ENCODE peak calls at places on chromosomes 16 and 17, in five cellular contexts. One of them, this sample, is unnamed. For H3K4me1, the result is how much of the 10 kb centered on the place peaks cover.

GRCh38 chr16:77302249-77302648 is 103.0 kb downstream of the SYCE1L start:
- DNase-seq in heart left ventricle: no peak
- DNase-seq in small intestine: no peak
- DNase-seq in mesendoderm: no peak
- DNase-seq in stomach: no peak
- DNase-seq in this sample: no peak

GRCh38 chr17:78898075-78898836 is 4.7 kb downstream of the CEP295NL start:
- DNase-seq in heart left ventricle: no peak
- DNase-seq in small intestine: no peak
- DNase-seq in mesendoderm: no peak
- DNase-seq in stomach: no peak
- DNase-seq in this sample: no peak

GRCh38 chr17:34024303-34025178 is 230.5 kb upstream of the CCL2 start:
- DNase-seq in heart left ventricle: no peak
- DNase-seq in small intestine: no peak
- DNase-seq in mesendoderm: peak
- DNase-seq in stomach: no peak
- DNase-seq in this sample: no peak

GRCh38 chr16:67423634-67424575 is 7.0 kb upstream of the HSD11B2 start:
- DNase-seq in heart left ventricle: no peak
- DNase-seq in small intestine: no peak
- DNase-seq in mesendoderm: no peak
- DNase-seq in stomach: no peak
- DNase-seq in this sample: no peak

GRCh38 chr17:56262854-56263253 is 109.6 kb downstream of the ANKFN1 start:
- DNase-seq in heart left ventricle: no peak
- DNase-seq in small intestine: no peak
- DNase-seq in mesendoderm: no peak
- DNase-seq in stomach: peak
- DNase-seq in this sample: no peak

GRCh38 chr17:14427914-14428639 is 127.2 kb downstream of the HS3ST3B1 start:
- DNase-seq in heart left ventricle: no peak
- DNase-seq in small intestine: peak
- DNase-seq in mesendoderm: no peak
- DNase-seq in stomach: no peak
- DNase-seq in this sample: no peak

GRCh38 chr16:46822270-46822669 is 8.7 kb downstream of the C16orf87 start:
- DNase-seq in heart left ventricle: no peak
- DNase-seq in small intestine: no peak
- DNase-seq in mesendoderm: no peak
- DNase-seq in stomach: no peak
- DNase-seq in this sample: no peak

GRCh38 chr17:48791128-48792032 is 25.6 kb downstream of the TTLL6 start:
- DNase-seq in heart left ventricle: peak
- DNase-seq in small intestine: peak
- DNase-seq in mesendoderm: peak
- DNase-seq in stomach: peak
- DNase-seq in this sample: peak

GRCh38 chr16:9840761-9841665 is 341.2 kb downstream of the GRIN2A start:
- DNase-seq in heart left ventricle: no peak
- DNase-seq in small intestine: no peak
- DNase-seq in mesendoderm: peak
- DNase-seq in stomach: no peak
- DNase-seq in this sample: no peak

GRCh38 chr17:41639492-41640473 is 15.4 kb upstream of the KRT17 start:
- DNase-seq in heart left ventricle: no peak
- DNase-seq in small intestine: no peak
- DNase-seq in mesendoderm: no peak
- DNase-seq in stomach: no peak
- DNase-seq in this sample: no peak

GRCh38 chr17:80146121-80147034 is 550 bp downstream of the EIF4A3 start:
- DNase-seq in heart left ventricle: peak
- DNase-seq in small intestine: peak
- DNase-seq in mesendoderm: peak
- DNase-seq in stomach: no peak
- DNase-seq in this sample: peak

GRCh38 chr16:28326881-28327610 is 34.7 kb downstream of the SBK1 start:
- DNase-seq in heart left ventricle: no peak
- DNase-seq in small intestine: peak
- DNase-seq in mesendoderm: peak
- DNase-seq in stomach: peak
- DNase-seq in this sample: no peak

GRCh38 chr17:83193336-83194188 is 114.2 kb downstream of the METRNL start:
- DNase-seq in heart left ventricle: no peak
- DNase-seq in small intestine: no peak
- DNase-seq in mesendoderm: no peak
- DNase-seq in stomach: peak
- DNase-seq in this sample: peak

GRCh38 chr17:19357351-19358140 is 5.0 kb downstream of the B9D1 start:
- DNase-seq in heart left ventricle: peak
- DNase-seq in small intestine: peak
- DNase-seq in mesendoderm: no peak
- DNase-seq in stomach: no peak
- DNase-seq in this sample: no peak

GRCh38 chr16:51487880-51488279 is 336.8 kb upstream of the SALL1 start:
- DNase-seq in heart left ventricle: no peak
- DNase-seq in small intestine: no peak
- DNase-seq in mesendoderm: no peak
- DNase-seq in stomach: no peak
- DNase-seq in this sample: no peak

GRCh38 chr17:43442711-43443110 is 41.1 kb upstream of the DHX8 start:
- DNase-seq in heart left ventricle: no peak
- DNase-seq in small intestine: no peak
- DNase-seq in mesendoderm: no peak
- DNase-seq in stomach: no peak
- DNase-seq in this sample: no peak

GRCh38 chr16:64522548-64522947 is 599.3 kb downstream of the CDH11 start:
- DNase-seq in heart left ventricle: no peak
- DNase-seq in small intestine: no peak
- DNase-seq in mesendoderm: no peak
- DNase-seq in stomach: no peak
- DNase-seq in this sample: no peak

GRCh38 chr16:54432481-54433229 is 146.1 kb upstream of the IRX3 start:
- DNase-seq in heart left ventricle: no peak
- DNase-seq in small intestine: no peak
- DNase-seq in mesendoderm: no peak
- DNase-seq in stomach: no peak
- DNase-seq in this sample: peak

GRCh38 chr16:88914750-88915368 is 48.4 kb upstream of the PABPN1L start:
- DNase-seq in heart left ventricle: peak
- DNase-seq in small intestine: no peak
- DNase-seq in mesendoderm: no peak
- DNase-seq in stomach: no peak
- DNase-seq in this sample: no peak

GRCh38 chr16:84893467-84893848 is 73.7 kb downstream of the CRISPLD2 start:
- DNase-seq in heart left ventricle: no peak
- DNase-seq in small intestine: no peak
- DNase-seq in mesendoderm: no peak
- DNase-seq in stomach: no peak
- DNase-seq in this sample: no peak

GRCh38 chr17:38604479-38605229 is 1.1 kb downstream of the SRCIN1 start:
- DNase-seq in heart left ventricle: no peak
- DNase-seq in small intestine: no peak
- DNase-seq in mesendoderm: peak
- DNase-seq in stomach: no peak
- DNase-seq in this sample: peak

GRCh38 chr17:17729620-17730249 is 48.5 kb downstream of the RAI1 start:
- DNase-seq in heart left ventricle: no peak
- DNase-seq in small intestine: peak
- DNase-seq in mesendoderm: peak
- DNase-seq in stomach: peak
- DNase-seq in this sample: no peak

GRCh38 chr16:11005611-11005975 is 61.2 kb downstream of the CLEC16A start:
- DNase-seq in heart left ventricle: no peak
- DNase-seq in small intestine: no peak
- DNase-seq in mesendoderm: no peak
- DNase-seq in stomach: no peak
- DNase-seq in this sample: no peak

DNA sequence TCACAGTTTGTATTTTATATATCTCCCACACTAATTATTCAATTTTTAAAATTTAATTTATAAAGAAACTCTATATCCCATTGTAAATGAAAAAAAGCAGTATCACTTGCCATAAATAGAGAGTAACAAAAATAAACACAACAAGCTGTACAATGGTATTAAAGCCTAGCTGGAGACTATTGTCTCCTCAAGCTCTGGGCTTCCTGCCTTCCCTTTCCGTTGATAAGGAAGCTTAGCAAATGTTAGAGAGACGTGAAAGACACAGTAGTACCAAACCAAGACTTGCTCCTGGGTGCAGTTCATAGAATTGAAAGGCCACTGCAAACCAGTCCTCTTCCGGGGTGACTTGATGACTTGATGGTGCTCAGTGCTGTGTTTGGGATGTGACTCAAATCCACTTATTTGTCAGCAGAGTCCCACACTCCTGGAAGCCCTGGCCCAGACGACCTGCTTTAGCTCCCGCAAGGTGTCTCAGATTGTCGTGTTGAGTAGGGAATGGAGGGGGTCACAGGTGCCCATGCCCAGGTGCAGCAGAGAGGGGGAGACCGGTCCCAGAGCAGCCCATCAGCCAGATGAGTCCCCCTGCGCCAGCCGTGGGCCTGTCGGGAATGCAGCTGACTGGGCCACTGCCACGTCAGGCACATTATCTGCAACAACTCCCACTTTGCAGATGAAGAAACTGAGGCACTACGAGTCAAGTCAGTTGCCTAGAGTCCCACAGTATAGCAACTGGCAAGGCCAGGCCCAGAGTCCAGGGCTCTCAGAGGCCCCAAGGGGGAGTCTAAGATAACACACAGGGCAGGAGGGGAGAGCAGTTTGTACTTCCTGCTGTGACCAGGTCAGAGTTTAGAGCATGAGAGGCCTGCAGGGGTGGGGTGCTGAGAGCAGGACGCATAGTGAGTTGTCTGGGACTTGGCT is 40.5 kb downstream of the PSME3IP1 start:
- DNase-seq in heart left ventricle: no peak
- DNase-seq in small intestine: no peak
- DNase-seq in mesendoderm: no peak
- DNase-seq in stomach: no peak
- DNase-seq in this sample: no peak
- H3K27ac ChIP-seq in heart left ventricle: peak
- H3K27ac ChIP-seq in small intestine: no peak
- H3K27ac ChIP-seq in mesendoderm: no peak
- H3K27ac ChIP-seq in stomach: no peak
- H3K27ac ChIP-seq in this sample: no peak

DNA sequence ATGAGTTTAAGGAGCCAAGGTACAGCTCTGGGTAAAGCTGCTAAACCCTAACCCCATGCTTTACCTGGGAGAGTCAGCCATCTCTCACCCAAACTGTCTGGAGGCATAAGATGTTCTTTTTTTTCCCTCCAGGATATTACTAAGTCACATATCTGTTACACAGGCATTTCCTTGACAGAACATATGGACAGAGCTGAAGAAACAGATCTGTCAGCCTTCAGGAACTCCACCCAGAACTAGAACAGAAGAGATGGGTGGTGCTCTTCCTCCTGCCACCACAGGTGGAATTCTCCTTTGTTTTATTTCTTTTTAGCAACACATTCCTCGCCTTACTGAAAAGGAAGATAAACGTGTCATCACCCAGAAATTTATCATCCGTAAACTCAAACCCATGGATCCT is 8.7 kb downstream of the MYCBPAP start:
- DNase-seq in heart left ventricle: no peak
- DNase-seq in small intestine: no peak
- DNase-seq in mesendoderm: no peak
- DNase-seq in stomach: no peak
- DNase-seq in this sample: no peak
- H3K4me1 ChIP-seq in heart left ventricle: under half
- H3K4me1 ChIP-seq in small intestine: under half
- H3K4me1 ChIP-seq in mesendoderm: under half
- H3K4me1 ChIP-seq in stomach: under half
- H3K4me1 ChIP-seq in this sample: under half

DNA sequence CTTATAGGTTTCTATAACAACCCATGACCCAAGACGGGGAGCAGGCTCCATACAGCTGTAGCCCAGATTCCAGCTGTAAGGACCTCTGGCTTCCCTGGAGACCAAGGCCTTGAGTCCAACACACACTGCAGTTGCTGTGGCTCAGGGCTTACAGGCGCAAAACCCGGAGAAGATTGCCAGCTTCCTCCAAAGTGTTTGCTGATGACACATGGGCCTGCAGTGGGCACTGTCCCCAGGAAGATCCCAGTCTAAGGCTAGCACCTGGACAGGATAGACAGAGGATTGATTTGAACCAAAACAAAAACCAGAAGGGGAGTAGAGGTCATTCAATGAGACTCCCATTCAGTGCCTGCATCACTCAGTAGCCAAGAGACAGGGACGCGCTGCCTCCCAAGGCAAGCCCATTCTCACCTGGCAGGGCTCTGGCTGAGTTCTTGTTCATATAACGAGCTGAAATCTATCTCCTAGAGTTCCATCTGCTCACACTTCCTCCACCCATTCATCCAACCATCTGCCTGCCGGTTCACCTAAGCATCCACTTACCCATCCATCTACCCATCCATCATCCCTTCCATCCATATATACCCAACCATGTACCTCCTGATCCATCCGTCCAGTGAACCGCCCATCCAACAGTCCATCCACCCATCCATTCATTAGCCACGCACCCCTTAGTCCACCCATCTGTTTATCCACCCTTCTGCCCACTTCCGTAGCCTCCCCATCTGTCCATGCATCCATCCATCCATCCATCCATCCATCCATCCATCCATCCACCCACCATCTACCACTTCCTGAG is 10.2 kb downstream of the RAB11FIP4 start:
- DNase-seq in heart left ventricle: no peak
- DNase-seq in small intestine: no peak
- DNase-seq in mesendoderm: no peak
- DNase-seq in stomach: no peak
- DNase-seq in this sample: no peak
- H3K27ac ChIP-seq in heart left ventricle: no peak
- H3K27ac ChIP-seq in small intestine: no peak
- H3K27ac ChIP-seq in mesendoderm: no peak
- H3K27ac ChIP-seq in stomach: no peak
- H3K27ac ChIP-seq in this sample: no peak

GRCh38 chr16:87851141-87851587 is 18.1 kb downstream of the SLC7A5 start:
- DNase-seq in heart left ventricle: no peak
- DNase-seq in small intestine: no peak
- DNase-seq in mesendoderm: peak
- DNase-seq in stomach: no peak
- DNase-seq in this sample: peak
- H3K4me1 ChIP-seq in heart left ventricle: under half
- H3K4me1 ChIP-seq in small intestine: under half
- H3K4me1 ChIP-seq in mesendoderm: under half
- H3K4me1 ChIP-seq in stomach: half or more
- H3K4me1 ChIP-seq in this sample: under half

GRCh38 chr17:75176625-75177024 is 6.1 kb downstream of the SUMO2 start:
- DNase-seq in heart left ventricle: no peak
- DNase-seq in small intestine: no peak
- DNase-seq in mesendoderm: no peak
- DNase-seq in stomach: no peak
- DNase-seq in this sample: no peak
- H3K27ac ChIP-seq in heart left ventricle: no peak
- H3K27ac ChIP-seq in small intestine: no peak
- H3K27ac ChIP-seq in mesendoderm: no peak
- H3K27ac ChIP-seq in stomach: no peak
- H3K27ac ChIP-seq in this sample: no peak

GRCh38 chr16:50166511-50167500 is 13.7 kb downstream of the TENT4B start:
- DNase-seq in heart left ventricle: no peak
- DNase-seq in small intestine: peak
- DNase-seq in mesendoderm: no peak
- DNase-seq in stomach: no peak
- DNase-seq in this sample: no peak
- H3K4me1 ChIP-seq in heart left ventricle: under half
- H3K4me1 ChIP-seq in small intestine: under half
- H3K4me1 ChIP-seq in mesendoderm: under half
- H3K4me1 ChIP-seq in stomach: half or more
- H3K4me1 ChIP-seq in this sample: under half